ENCODE peak calls at places on chromosomes 3 and 15, in four cellular contexts. One of them, this sample, is unnamed.
A peak's percentile ranks its signal among the peaks of the same experiment; 100 is the strongest.

GRCh38 chr3:72127843-72128242 is 342.9 kb upstream of the PROK2 start:
- DNase-seq in hepatocyte: no peak
- DNase-seq in GM12865: no peak
- DNase-seq in astrocyte of the spinal cord: peak; percentile 37
- DNase-seq in this sample: no peak

GRCh38 chr15:71599404-71600225 is 210.7 kb upstream of the NR2E3 start:
- DNase-seq in hepatocyte: peak; percentile 27
- DNase-seq in astrocyte of the spinal cord: peak; percentile 41
- DNase-seq in GM12865: peak; percentile 3
- DNase-seq in this sample: no peak

GRCh38 chr3:126181398-126181725 is 976 bp upstream of the ALDH1L1 start:
- DNase-seq in hepatocyte: no peak
- DNase-seq in GM12865: no peak
- DNase-seq in astrocyte of the spinal cord: no peak
- DNase-seq in this sample: no peak

GRCh38 chr3:184110316-184110725 is 13.5 kb downstream of the HTR3E start:
- DNase-seq in GM12865: no peak
- DNase-seq in astrocyte of the spinal cord: peak; percentile 16
- DNase-seq in hepatocyte: no peak
- DNase-seq in this sample: no peak

GRCh38 chr3:66785191-66785909 is 212.8 kb upstream of the KBTBD8 start:
- DNase-seq in hepatocyte: no peak
- DNase-seq in astrocyte of the spinal cord: no peak
- DNase-seq in GM12865: no peak
- DNase-seq in this sample: no peak

GRCh38 chr3:16945330-16945729 is 60.6 kb downstream of the PLCL2 start:
- DNase-seq in hepatocyte: no peak
- DNase-seq in astrocyte of the spinal cord: peak; percentile 40
- DNase-seq in GM12865: no peak
- DNase-seq in this sample: no peak

GRCh38 chr15:50315814-50316630 is 39.0 kb downstream of the GABPB1 start:
- DNase-seq in astrocyte of the spinal cord: peak; percentile 62
- DNase-seq in hepatocyte: peak; percentile 52
- DNase-seq in GM12865: peak; percentile 53
- DNase-seq in this sample: peak; percentile 43

GRCh38 chr3:57974796-57975388 is 33.3 kb upstream of the FLNB start:
- DNase-seq in GM12865: no peak
- DNase-seq in hepatocyte: peak; percentile 79
- DNase-seq in astrocyte of the spinal cord: peak; percentile 85
- DNase-seq in this sample: no peak

GRCh38 chr3:110773413-110773954 is 298.1 kb upstream of the NECTIN3 start:
- DNase-seq in astrocyte of the spinal cord: peak; percentile 85
- DNase-seq in GM12865: no peak
- DNase-seq in hepatocyte: peak; percentile 45
- DNase-seq in this sample: no peak

GRCh38 chr15:58731756-58732535 is 17.6 kb downstream of the ADAM10 start:
- DNase-seq in astrocyte of the spinal cord: peak; percentile 74
- DNase-seq in GM12865: no peak
- DNase-seq in hepatocyte: peak; percentile 64
- DNase-seq in this sample: no peak

GRCh38 chr3:172307143-172307560 is 141.1 kb downstream of the GHSR start:
- DNase-seq in astrocyte of the spinal cord: peak; percentile 55
- DNase-seq in hepatocyte: peak; percentile 51
- DNase-seq in GM12865: no peak
- DNase-seq in this sample: no peak

GRCh38 chr3:11587766-11588165 is 55.9 kb downstream of the VGLL4 start:
- DNase-seq in astrocyte of the spinal cord: no peak
- DNase-seq in GM12865: no peak
- DNase-seq in hepatocyte: no peak
- DNase-seq in this sample: no peak

GRCh38 chr3:132912416-132912753 is 125.8 kb upstream of the TMEM108 start:
- DNase-seq in hepatocyte: no peak
- DNase-seq in GM12865: no peak
- DNase-seq in astrocyte of the spinal cord: no peak
- DNase-seq in this sample: no peak

GRCh38 chr3:107429330-107430181 is 52.3 kb downstream of the CCDC54 start:
- DNase-seq in hepatocyte: peak; percentile 90
- DNase-seq in astrocyte of the spinal cord: peak; percentile 92
- DNase-seq in GM12865: peak; percentile 73
- DNase-seq in this sample: peak; percentile 80

GRCh38 chr15:62254137-62254934 is 89.3 kb upstream of the C2CD4B start:
- DNase-seq in GM12865: peak; percentile 60
- DNase-seq in astrocyte of the spinal cord: peak; percentile 43
- DNase-seq in hepatocyte: peak; percentile 87
- DNase-seq in this sample: peak; percentile 53

GRCh38 chr3:131960324-131960723 is 74.5 kb downstream of the CPNE4 start:
- DNase-seq in GM12865: no peak
- DNase-seq in astrocyte of the spinal cord: peak; percentile 54
- DNase-seq in hepatocyte: peak; percentile 28
- DNase-seq in this sample: no peak

GRCh38 chr3:183242431-183242830 is 10.6 kb upstream of the B3GNT5 start:
- DNase-seq in astrocyte of the spinal cord: no peak
- DNase-seq in GM12865: no peak
- DNase-seq in hepatocyte: no peak
- DNase-seq in this sample: no peak

GRCh38 chr3:187610926-187611545 is 59.2 kb downstream of the SST start:
- DNase-seq in astrocyte of the spinal cord: peak; percentile 44
- DNase-seq in hepatocyte: no peak
- DNase-seq in GM12865: no peak
- DNase-seq in this sample: no peak

GRCh38 chr3:34202975-34203374 is 404.5 kb downstream of the PDCD6IP start:
- DNase-seq in hepatocyte: no peak
- DNase-seq in astrocyte of the spinal cord: no peak
- DNase-seq in GM12865: no peak
- DNase-seq in this sample: no peak

GRCh38 chr3:175103298-175103697 is 244.2 kb downstream of the NAALADL2 start:
- DNase-seq in hepatocyte: no peak
- DNase-seq in GM12865: no peak
- DNase-seq in astrocyte of the spinal cord: no peak
- DNase-seq in this sample: no peak

GRCh38 chr15:76336254-76337046 is at the start of gene ISL2:
- DNase-seq in astrocyte of the spinal cord: peak; percentile 38
- DNase-seq in GM12865: peak; percentile 97
- DNase-seq in hepatocyte: peak; percentile 90
- DNase-seq in this sample: peak; percentile 94

GRCh38 chr3:138003069-138003468 is 6.9 kb upstream of the CLDN18 start:
- DNase-seq in astrocyte of the spinal cord: no peak
- DNase-seq in hepatocyte: no peak
- DNase-seq in GM12865: no peak
- DNase-seq in this sample: no peak

GRCh38 chr15:70023769-70024491 is 73.8 kb downstream of the TLE3 start:
- DNase-seq in hepatocyte: no peak
- DNase-seq in GM12865: peak; percentile 41
- DNase-seq in astrocyte of the spinal cord: peak; percentile 49
- DNase-seq in this sample: no peak

GRCh38 chr3:141246224-141246957 is 14.8 kb downstream of the PXYLP1 start:
- DNase-seq in GM12865: no peak
- DNase-seq in astrocyte of the spinal cord: no peak
- DNase-seq in hepatocyte: no peak
- DNase-seq in this sample: no peak

GRCh38 chr3:156776046-156776445 is 50.1 kb upstream of the LEKR1 start:
- DNase-seq in hepatocyte: no peak
- DNase-seq in astrocyte of the spinal cord: no peak
- DNase-seq in GM12865: no peak
- DNase-seq in this sample: no peak

GRCh38 chr3:52356126-52356525 is 40.0 kb downstream of the DNAH1 start:
- DNase-seq in hepatocyte: no peak
- DNase-seq in GM12865: no peak
- DNase-seq in astrocyte of the spinal cord: no peak
- DNase-seq in this sample: no peak

GRCh38 chr3:55555866-55556621 is 68.9 kb upstream of the WNT5A start:
- DNase-seq in hepatocyte: no peak
- DNase-seq in GM12865: no peak
- DNase-seq in astrocyte of the spinal cord: no peak
- DNase-seq in this sample: no peak

GRCh38 chr15:75107509-75107904 is 84.1 kb downstream of the PPCDC start:
- DNase-seq in astrocyte of the spinal cord: no peak
- DNase-seq in GM12865: no peak
- DNase-seq in hepatocyte: no peak
- DNase-seq in this sample: no peak

GRCh38 chr3:10680796-10681195 is 135.2 kb upstream of the SLC6A11 start:
- DNase-seq in hepatocyte: no peak
- DNase-seq in astrocyte of the spinal cord: no peak
- DNase-seq in GM12865: no peak
- DNase-seq in this sample: no peak

GRCh38 chr15:94327356-94327936 is 96.1 kb downstream of the MCTP2 start:
- DNase-seq in astrocyte of the spinal cord: peak; percentile 47
- DNase-seq in hepatocyte: peak; percentile 56
- DNase-seq in GM12865: peak; percentile 13
- DNase-seq in this sample: peak; percentile 23

GRCh38 chr3:14646150-14646573 is 5.4 kb upstream of the CCDC174 start:
- DNase-seq in astrocyte of the spinal cord: no peak
- DNase-seq in GM12865: no peak
- DNase-seq in hepatocyte: no peak
- DNase-seq in this sample: no peak

GRCh38 chr15:59028387-59028955 is 41.0 kb downstream of the RNF111 start:
- DNase-seq in GM12865: no peak
- DNase-seq in astrocyte of the spinal cord: no peak
- DNase-seq in hepatocyte: no peak
- DNase-seq in this sample: no peak

GRCh38 chr15:70160267-70160666 is 62.5 kb upstream of the TLE3 start:
- DNase-seq in hepatocyte: peak; percentile 54
- DNase-seq in astrocyte of the spinal cord: no peak
- DNase-seq in GM12865: no peak
- DNase-seq in this sample: no peak

GRCh38 chr15:66830358-66830757 is 128.3 kb downstream of the SMAD6 start:
- DNase-seq in astrocyte of the spinal cord: peak; percentile 58
- DNase-seq in hepatocyte: no peak
- DNase-seq in GM12865: no peak
- DNase-seq in this sample: no peak
- TF ChIP-seq CTCF in astrocyte of the spinal cord: no peak
- TF ChIP-seq CTCF in hepatocyte: no peak
- TF ChIP-seq CTCF in GM12865: no peak
- TF ChIP-seq CTCF in this sample: no peak

DNA sequence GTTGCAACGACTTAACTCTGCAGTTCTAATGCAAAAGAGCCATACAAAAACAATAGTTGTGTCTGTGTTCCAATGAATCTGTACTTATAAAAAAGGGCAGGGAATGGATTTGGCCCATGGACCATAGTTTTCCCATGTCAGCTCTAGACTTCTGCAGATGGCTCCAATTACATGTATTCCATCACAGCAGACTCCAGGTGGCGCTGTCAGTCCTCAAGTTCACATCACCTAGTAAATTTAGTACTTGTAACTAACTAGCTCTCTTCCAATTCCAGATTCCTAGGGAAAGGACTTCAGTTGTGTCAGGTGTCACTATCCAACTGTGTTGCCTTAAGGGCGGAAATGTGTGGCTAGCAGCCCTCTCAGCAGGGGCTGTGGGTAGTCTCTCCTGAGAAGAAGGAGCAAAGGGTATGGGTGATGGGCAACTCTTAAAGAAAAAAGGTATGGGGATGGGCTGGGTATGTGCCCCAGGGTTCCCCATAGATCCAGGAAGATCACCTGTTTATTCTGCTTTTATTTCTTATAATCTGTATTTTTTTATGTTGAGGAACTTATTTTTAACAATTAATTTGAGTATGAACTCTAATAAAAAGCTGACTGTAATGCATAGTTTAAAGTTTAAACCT is 36.2 kb downstream of the BBS4 start:
- DNase-seq in astrocyte of the spinal cord: peak; percentile 79
- DNase-seq in GM12865: peak; percentile 82
- DNase-seq in hepatocyte: peak; percentile 81
- DNase-seq in this sample: peak; percentile 41
- TF ChIP-seq CTCF in astrocyte of the spinal cord: peak; percentile 73
- TF ChIP-seq CTCF in GM12865: peak; percentile 81
- TF ChIP-seq CTCF in hepatocyte: peak; percentile 74
- TF ChIP-seq CTCF in this sample: peak; percentile 80

GRCh38 chr15:98381446-98381845 is 266.9 kb upstream of the IGF1R start:
- DNase-seq in hepatocyte: no peak
- DNase-seq in GM12865: no peak
- DNase-seq in astrocyte of the spinal cord: no peak
- DNase-seq in this sample: no peak

GRCh38 chr15:98386594-98386993 is 261.7 kb upstream of the IGF1R start:
- DNase-seq in GM12865: no peak
- DNase-seq in astrocyte of the spinal cord: no peak
- DNase-seq in hepatocyte: no peak
- DNase-seq in this sample: no peak

GRCh38 chr15:98383571-98383970 is 264.8 kb upstream of the IGF1R start:
- DNase-seq in hepatocyte: no peak
- DNase-seq in GM12865: no peak
- DNase-seq in astrocyte of the spinal cord: no peak
- DNase-seq in this sample: no peak

GRCh38 chr15:98384328-98385029 is 263.9 kb upstream of the IGF1R start:
- DNase-seq in hepatocyte: no peak
- DNase-seq in GM12865: no peak
- DNase-seq in astrocyte of the spinal cord: no peak
- DNase-seq in this sample: no peak

DNA sequence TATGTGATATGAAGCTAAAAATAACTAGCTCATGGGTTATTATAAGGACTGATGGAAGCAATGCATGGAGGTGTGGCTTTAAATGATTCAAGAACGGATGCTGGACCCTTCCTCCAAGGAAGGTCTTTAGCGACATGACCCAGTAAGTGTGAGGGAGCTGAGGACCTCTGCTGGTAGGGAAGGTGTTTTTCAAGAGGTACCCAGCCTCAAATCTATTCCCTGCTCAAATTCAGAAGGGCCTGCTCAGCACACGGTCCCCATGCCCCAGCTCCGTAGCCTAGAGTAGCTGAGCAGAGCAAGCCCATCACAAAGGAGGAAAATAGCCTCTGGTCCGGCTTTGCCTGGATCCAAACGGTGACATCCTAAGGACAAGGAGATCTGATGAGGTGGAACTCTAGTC is 266.2 kb upstream of the IGF1R start:
- DNase-seq in GM12865: no peak
- DNase-seq in hepatocyte: no peak
- DNase-seq in astrocyte of the spinal cord: no peak
- DNase-seq in this sample: no peak
- TF ChIP-seq CTCF in GM12865: peak; percentile 1
- TF ChIP-seq CTCF in hepatocyte: no peak
- TF ChIP-seq CTCF in astrocyte of the spinal cord: no peak
- TF ChIP-seq CTCF in this sample: no peak

GRCh38 chr3:158085358-158085757 is 20.9 kb downstream of the SHOX2 start:
- DNase-seq in astrocyte of the spinal cord: no peak
- DNase-seq in GM12865: no peak
- DNase-seq in hepatocyte: no peak
- DNase-seq in this sample: no peak
- TF ChIP-seq CTCF in astrocyte of the spinal cord: no peak
- TF ChIP-seq CTCF in GM12865: no peak
- TF ChIP-seq CTCF in hepatocyte: no peak
- TF ChIP-seq CTCF in this sample: no peak

This sample was measured in GM13977.